ENCODE peak calls at places on chromosomes 4 and X, in seven cellular contexts. One of them, this sample, is unnamed.

GRCh38 chr4:89203902-89204301 is 92.6 kb downstream of the TIGD2 start:
- DNase-seq in SK-N-SH: no peak
- DNase-seq in IMR-90: no peak
- DNase-seq in body of pancreas: no peak
- DNase-seq in psoas muscle: no peak
- DNase-seq in CD4-positive, alpha-beta T cell: no peak
- DNase-seq in H9: no peak
- DNase-seq in this sample: no peak

GRCh38 chrX:69664693-69665092 is 48.8 kb downstream of the EDA start:
- DNase-seq in psoas muscle: no peak
- DNase-seq in body of pancreas: no peak
- DNase-seq in IMR-90: no peak
- DNase-seq in H9: no peak
- DNase-seq in CD4-positive, alpha-beta T cell: no peak
- DNase-seq in SK-N-SH: no peak
- DNase-seq in this sample: no peak

GRCh38 chr4:143294310-143294709 is 42.4 kb upstream of the GAB1 start:
- DNase-seq in H9: no peak
- DNase-seq in body of pancreas: peak
- DNase-seq in CD4-positive, alpha-beta T cell: no peak
- DNase-seq in psoas muscle: peak
- DNase-seq in SK-N-SH: peak
- DNase-seq in IMR-90: peak
- DNase-seq in this sample: no peak

GRCh38 chr4:148443550-148444295 is 1.5 kb upstream of the NR3C2 start:
- DNase-seq in CD4-positive, alpha-beta T cell: peak
- DNase-seq in body of pancreas: peak
- DNase-seq in psoas muscle: peak
- DNase-seq in SK-N-SH: peak
- DNase-seq in IMR-90: no peak
- DNase-seq in H9: no peak
- DNase-seq in this sample: no peak

GRCh38 chrX:81259714-81260395 is 58.0 kb downstream of the SH3BGRL start:
- DNase-seq in SK-N-SH: no peak
- DNase-seq in H9: no peak
- DNase-seq in CD4-positive, alpha-beta T cell: no peak
- DNase-seq in psoas muscle: no peak
- DNase-seq in body of pancreas: no peak
- DNase-seq in IMR-90: peak
- DNase-seq in this sample: peak

GRCh38 chr4:168063031-168063430 is 29.3 kb upstream of the ANXA10 start:
- DNase-seq in SK-N-SH: no peak
- DNase-seq in IMR-90: no peak
- DNase-seq in psoas muscle: no peak
- DNase-seq in CD4-positive, alpha-beta T cell: no peak
- DNase-seq in H9: no peak
- DNase-seq in body of pancreas: no peak
- DNase-seq in this sample: no peak

GRCh38 chr4:26459054-26459755 is 31.1 kb downstream of the CCKAR start:
- DNase-seq in H9: no peak
- DNase-seq in body of pancreas: peak
- DNase-seq in SK-N-SH: peak
- DNase-seq in CD4-positive, alpha-beta T cell: no peak
- DNase-seq in psoas muscle: no peak
- DNase-seq in IMR-90: peak
- DNase-seq in this sample: peak

GRCh38 chr4:180635276-180635675 is 1607.9 kb upstream of the TENM3 start:
- DNase-seq in CD4-positive, alpha-beta T cell: no peak
- DNase-seq in H9: peak
- DNase-seq in body of pancreas: no peak
- DNase-seq in SK-N-SH: no peak
- DNase-seq in IMR-90: no peak
- DNase-seq in psoas muscle: no peak
- DNase-seq in this sample: no peak

GRCh38 chr4:9952415-9952950 is 68.8 kb downstream of the SLC2A9 start:
- DNase-seq in IMR-90: no peak
- DNase-seq in psoas muscle: no peak
- DNase-seq in body of pancreas: no peak
- DNase-seq in SK-N-SH: no peak
- DNase-seq in CD4-positive, alpha-beta T cell: no peak
- DNase-seq in H9: peak
- DNase-seq in this sample: no peak

GRCh38 chr4:124936427-124936826 is 223.9 kb upstream of the ANKRD50 start:
- DNase-seq in body of pancreas: peak
- DNase-seq in SK-N-SH: peak
- DNase-seq in CD4-positive, alpha-beta T cell: no peak
- DNase-seq in psoas muscle: peak
- DNase-seq in IMR-90: peak
- DNase-seq in H9: no peak
- DNase-seq in this sample: no peak

GRCh38 chr4:4387531-4388311 is 819 bp downstream of the NSG1 start:
- DNase-seq in SK-N-SH: peak
- DNase-seq in body of pancreas: no peak
- DNase-seq in CD4-positive, alpha-beta T cell: no peak
- DNase-seq in IMR-90: no peak
- DNase-seq in H9: no peak
- DNase-seq in psoas muscle: no peak
- DNase-seq in this sample: no peak

GRCh38 chr4:173506780-173507211 is 23.2 kb downstream of the HAND2 start:
- DNase-seq in body of pancreas: no peak
- DNase-seq in CD4-positive, alpha-beta T cell: no peak
- DNase-seq in psoas muscle: no peak
- DNase-seq in H9: peak
- DNase-seq in SK-N-SH: peak
- DNase-seq in IMR-90: no peak
- DNase-seq in this sample: no peak

GRCh38 chrX:39705299-39705698 is 392.5 kb downstream of the BCOR start:
- DNase-seq in psoas muscle: peak
- DNase-seq in SK-N-SH: no peak
- DNase-seq in IMR-90: peak
- DNase-seq in CD4-positive, alpha-beta T cell: no peak
- DNase-seq in body of pancreas: peak
- DNase-seq in H9: no peak
- DNase-seq in this sample: peak

GRCh38 chrX:150475466-150475865 is 93.0 kb upstream of the MTM1 start:
- DNase-seq in IMR-90: peak
- DNase-seq in H9: no peak
- DNase-seq in body of pancreas: no peak
- DNase-seq in CD4-positive, alpha-beta T cell: no peak
- DNase-seq in psoas muscle: no peak
- DNase-seq in SK-N-SH: no peak
- DNase-seq in this sample: no peak

GRCh38 chr4:154491341-154491679 is 289 bp downstream of the DCHS2 start:
- DNase-seq in body of pancreas: no peak
- DNase-seq in H9: no peak
- DNase-seq in psoas muscle: no peak
- DNase-seq in SK-N-SH: peak
- DNase-seq in IMR-90: peak
- DNase-seq in CD4-positive, alpha-beta T cell: no peak
- DNase-seq in this sample: peak

GRCh38 chr4:108919229-108919893 is 156.5 kb upstream of the ETNPPL start:
- DNase-seq in H9: no peak
- DNase-seq in CD4-positive, alpha-beta T cell: no peak
- DNase-seq in IMR-90: no peak
- DNase-seq in body of pancreas: no peak
- DNase-seq in psoas muscle: no peak
- DNase-seq in SK-N-SH: no peak
- DNase-seq in this sample: no peak

GRCh38 chrX:36534900-36535299 is 473.3 kb upstream of the FAM47C start:
- DNase-seq in CD4-positive, alpha-beta T cell: no peak
- DNase-seq in IMR-90: no peak
- DNase-seq in SK-N-SH: no peak
- DNase-seq in psoas muscle: no peak
- DNase-seq in body of pancreas: no peak
- DNase-seq in H9: peak
- DNase-seq in this sample: no peak

GRCh38 chr4:24055623-24056022 is 165.8 kb upstream of the PPARGC1A start:
- DNase-seq in psoas muscle: no peak
- DNase-seq in SK-N-SH: no peak
- DNase-seq in body of pancreas: peak
- DNase-seq in H9: no peak
- DNase-seq in CD4-positive, alpha-beta T cell: no peak
- DNase-seq in IMR-90: no peak
- DNase-seq in this sample: no peak

GRCh38 chrX:133994576-133994975 is 9.2 kb upstream of the GPC3 start:
- DNase-seq in SK-N-SH: no peak
- DNase-seq in psoas muscle: no peak
- DNase-seq in H9: no peak
- DNase-seq in IMR-90: no peak
- DNase-seq in body of pancreas: peak
- DNase-seq in CD4-positive, alpha-beta T cell: no peak
- DNase-seq in this sample: no peak

DNA sequence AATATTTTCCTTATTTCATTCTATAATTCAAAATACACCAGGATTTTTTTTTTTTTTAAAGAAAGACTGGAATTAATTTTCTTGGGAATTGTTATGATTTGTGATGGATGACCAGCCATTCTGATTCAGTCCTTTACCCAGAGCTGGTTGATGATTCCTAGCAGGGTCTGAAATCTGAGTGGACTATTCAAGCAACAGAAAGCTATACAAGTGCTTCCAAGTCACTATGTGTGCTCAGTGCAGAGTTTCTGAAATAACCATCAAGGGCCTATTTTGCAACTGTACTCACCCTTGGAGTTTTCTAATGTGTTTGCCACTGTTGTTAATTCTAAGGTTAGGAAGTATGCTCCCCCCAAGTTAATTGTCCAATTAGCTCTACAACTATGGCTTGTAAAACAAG is 137.7 kb upstream of the RAPGEF2 start:
- DNase-seq in H9: no peak
- DNase-seq in psoas muscle: no peak
- DNase-seq in SK-N-SH: no peak
- DNase-seq in body of pancreas: no peak
- DNase-seq in CD4-positive, alpha-beta T cell: no peak
- DNase-seq in IMR-90: no peak
- DNase-seq in this sample: no peak
- H3K27ac ChIP-seq in H9: no peak
- H3K27ac ChIP-seq in psoas muscle: no peak
- H3K27ac ChIP-seq in SK-N-SH: no peak
- H3K27ac ChIP-seq in body of pancreas: no peak
- H3K27ac ChIP-seq in CD4-positive, alpha-beta T cell: no peak
- H3K27ac ChIP-seq in IMR-90: no peak
- H3K27ac ChIP-seq in this sample: no peak

DNA sequence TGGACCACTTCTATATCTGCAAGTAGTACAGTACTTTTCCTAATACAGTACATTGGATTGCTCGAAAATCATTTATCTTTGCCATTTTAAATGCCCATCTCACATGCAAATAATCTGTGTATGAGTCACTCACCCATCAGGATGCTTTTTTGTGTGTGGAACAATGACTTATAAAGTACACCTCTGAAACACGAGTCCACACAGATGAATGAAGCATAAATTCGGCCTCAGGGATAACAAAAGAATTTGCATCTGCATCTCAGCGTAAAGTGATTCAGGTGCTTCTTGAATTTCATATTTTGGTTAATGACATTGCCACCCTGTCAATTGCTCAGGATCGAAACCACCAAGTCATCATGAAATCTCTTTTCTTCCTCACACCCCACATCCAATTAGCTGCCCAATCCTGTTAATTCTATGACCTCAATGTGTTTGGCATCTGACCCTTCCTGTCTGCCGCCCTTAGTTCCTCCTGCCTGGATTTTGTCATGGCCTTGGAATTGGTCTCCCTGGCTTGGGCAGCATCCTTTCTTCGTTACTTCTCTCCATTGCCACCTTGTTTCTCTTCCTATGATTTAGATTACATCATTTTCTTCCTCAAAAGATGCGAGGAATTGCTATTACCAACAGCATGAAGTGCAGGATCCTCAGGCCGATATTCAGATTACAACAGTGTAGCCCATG is 161.6 kb upstream of the MID1 start:
- DNase-seq in CD4-positive, alpha-beta T cell: no peak
- DNase-seq in IMR-90: no peak
- DNase-seq in SK-N-SH: no peak
- DNase-seq in psoas muscle: no peak
- DNase-seq in body of pancreas: no peak
- DNase-seq in H9: no peak
- DNase-seq in this sample: no peak
- TF ChIP-seq CTCF in CD4-positive, alpha-beta T cell: no peak
- TF ChIP-seq CTCF in IMR-90: no peak
- TF ChIP-seq CTCF in SK-N-SH: no peak
- TF ChIP-seq CTCF in psoas muscle: no peak
- TF ChIP-seq CTCF in body of pancreas: no peak
- TF ChIP-seq CTCF in H9: no peak
- TF ChIP-seq CTCF in this sample: no peak

GRCh38 chrX:131792356-131792749 is 230.7 kb upstream of the STK26 start:
- DNase-seq in SK-N-SH: peak
- DNase-seq in IMR-90: peak
- DNase-seq in body of pancreas: no peak
- DNase-seq in psoas muscle: peak
- DNase-seq in CD4-positive, alpha-beta T cell: peak
- DNase-seq in H9: no peak
- DNase-seq in this sample: no peak

GRCh38 chrX:131791608-131792355 is 231.3 kb upstream of the STK26 start:
- DNase-seq in SK-N-SH: no peak
- DNase-seq in psoas muscle: no peak
- DNase-seq in body of pancreas: no peak
- DNase-seq in H9: no peak
- DNase-seq in CD4-positive, alpha-beta T cell: no peak
- DNase-seq in IMR-90: peak
- DNase-seq in this sample: no peak

GRCh38 chrX:131789664-131790063 is 233.4 kb upstream of the STK26 start:
- DNase-seq in psoas muscle: no peak
- DNase-seq in SK-N-SH: no peak
- DNase-seq in CD4-positive, alpha-beta T cell: no peak
- DNase-seq in IMR-90: no peak
- DNase-seq in body of pancreas: no peak
- DNase-seq in H9: no peak
- DNase-seq in this sample: no peak

GRCh38 chrX:131795442-131796229 is 227.5 kb upstream of the STK26 start:
- DNase-seq in IMR-90: no peak
- DNase-seq in CD4-positive, alpha-beta T cell: no peak
- DNase-seq in SK-N-SH: peak
- DNase-seq in H9: no peak
- DNase-seq in psoas muscle: no peak
- DNase-seq in body of pancreas: no peak
- DNase-seq in this sample: no peak

GRCh38 chrX:131792789-131793462 is 230.2 kb upstream of the STK26 start:
- DNase-seq in IMR-90: peak
- DNase-seq in body of pancreas: peak
- DNase-seq in CD4-positive, alpha-beta T cell: peak
- DNase-seq in SK-N-SH: peak
- DNase-seq in H9: no peak
- DNase-seq in psoas muscle: peak
- DNase-seq in this sample: peak
- H3K27ac ChIP-seq in IMR-90: peak
- H3K27ac ChIP-seq in body of pancreas: no peak
- H3K27ac ChIP-seq in CD4-positive, alpha-beta T cell: peak
- H3K27ac ChIP-seq in SK-N-SH: peak
- H3K27ac ChIP-seq in H9: no peak
- H3K27ac ChIP-seq in psoas muscle: peak
- H3K27ac ChIP-seq in this sample: no peak

DNA sequence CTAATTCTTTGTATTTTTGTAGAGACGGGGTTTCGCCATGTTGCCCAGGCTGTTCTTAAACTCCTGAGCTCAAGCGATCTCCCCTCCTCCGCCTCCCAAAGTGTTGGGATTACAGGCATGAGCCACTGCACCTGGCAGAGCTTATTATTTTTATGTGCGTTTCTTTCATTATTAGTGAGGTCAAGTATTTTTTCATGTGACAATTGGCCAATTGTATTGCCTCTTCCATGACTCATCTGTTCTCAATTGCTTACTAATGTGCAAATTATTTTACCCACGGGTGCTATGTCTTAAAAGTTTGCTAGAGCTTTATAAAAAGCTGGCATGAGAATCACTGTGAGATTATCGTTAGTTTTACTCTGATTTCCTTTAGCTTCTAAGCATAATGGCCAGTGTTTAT is 13.0 kb upstream of the ARX start:
- DNase-seq in IMR-90: peak
- DNase-seq in H9: no peak
- DNase-seq in psoas muscle: no peak
- DNase-seq in body of pancreas: no peak
- DNase-seq in CD4-positive, alpha-beta T cell: no peak
- DNase-seq in SK-N-SH: no peak
- DNase-seq in this sample: peak
- TF ChIP-seq CTCF in IMR-90: no peak
- TF ChIP-seq CTCF in H9: no peak
- TF ChIP-seq CTCF in psoas muscle: no peak
- TF ChIP-seq CTCF in body of pancreas: no peak
- TF ChIP-seq CTCF in CD4-positive, alpha-beta T cell: no peak
- TF ChIP-seq CTCF in SK-N-SH: no peak
- TF ChIP-seq CTCF in this sample: no peak

This sample was measured in RWPE1.